ENCODE peak calls at places on chromosomes 1 and 21, in four cellular contexts. G is stomach, K is ovary, Q is HCT116. F is an unnamed sample.

GRCh38 chr21:37047079-37047478 is 25.8 kb downstream of the PIGP start:
- DNase-seq in G (peak; percentile 30), K (no peak), Q (no peak), F (no peak)

GRCh38 chr1:91564888-91565700 is 64.4 kb downstream of the CDC7 start:
- DNase-seq in G (no peak), K (no peak), Q (no peak), F (no peak)

GRCh38 chr1:43975249-43975961 is 645 bp downstream of the ATP6V0B start:
- DNase-seq in G (peak; percentile 74), K (peak; percentile 66), Q (no peak), F (no peak)

GRCh38 chr1:231931846-231932454 is 305.4 kb downstream of the DISC1 start:
- DNase-seq in G (no peak), K (no peak), Q (peak; percentile 21), F (no peak)

GRCh38 chr1:40308036-40308727 is 8.9 kb downstream of the COL9A2 start:
- DNase-seq in G (peak; percentile 62), K (peak; percentile 61), Q (no peak), F (no peak)

GRCh38 chr1:208241541-208241940 is 2.6 kb downstream of the PLXNA2 start:
- DNase-seq in G (no peak), K (no peak), Q (no peak), F (no peak)

GRCh38 chr1:97192872-97193572 is 471.4 kb downstream of the PTBP2 start:
- DNase-seq in G (peak; percentile 55), K (no peak), Q (peak; percentile 42), F (peak; percentile 31)

GRCh38 chr1:45640293-45640692 is 16.4 kb upstream of the CCDC17 start:
- DNase-seq in G (no peak), K (no peak), Q (no peak), F (no peak)

GRCh38 chr1:35386954-35387353 is 118.4 kb downstream of the ZMYM4 start:
- DNase-seq in G (no peak), K (no peak), Q (no peak), F (no peak)

GRCh38 chr1:241985787-241986186 is 13.1 kb downstream of the MAP1LC3C start:
- DNase-seq in G (peak; percentile 30), K (no peak), Q (peak; percentile 38), F (no peak)

GRCh38 chr1:93846929-93847810 is 31.8 kb downstream of the DNTTIP2 start:
- DNase-seq in G (peak; percentile 89), K (peak; percentile 92), Q (peak; percentile 81), F (peak; percentile 53)
- TF ChIP-seq POLR2A in G (no peak), K (peak; percentile 67), Q (peak; percentile 6), F (peak; percentile 26)

GRCh38 chr1:15603050-15603965 is 13.9 kb upstream of the DDI2 start:
- DNase-seq in G (peak; percentile 99), K (peak; percentile 98), Q (no peak), F (peak; percentile 70)
- TF ChIP-seq POLR2A in G (no peak), K (peak; percentile 51), Q (no peak), F (no peak)

GRCh38 chr1:204128964-204129896 is 22.6 kb downstream of the ETNK2 start:
- DNase-seq in G (peak; percentile 78), K (peak; percentile 86), Q (no peak), F (peak; percentile 81)
- TF ChIP-seq POLR2A in G (no peak), K (peak; percentile 11), Q (no peak), F (no peak)

GRCh38 chr1:1022322-1023090 is 2.6 kb downstream of the AGRN start:
- DNase-seq in G (no peak), K (no peak), Q (no peak), F (no peak)

GRCh38 chr1:1023700-1024099 is 3.8 kb downstream of the AGRN start:
- DNase-seq in G (no peak), K (no peak), Q (no peak), F (no peak)

GRCh38 chr1:1021010-1021845 is 1.3 kb downstream of the AGRN start:
- DNase-seq in G (peak; percentile 80), K (peak; percentile 77), Q (no peak), F (peak; percentile 76)

GRCh38 chr1:1020415-1021009 is 592 bp downstream of the AGRN start:
- DNase-seq in G (no peak), K (no peak), Q (no peak), F (no peak)

DNA sequence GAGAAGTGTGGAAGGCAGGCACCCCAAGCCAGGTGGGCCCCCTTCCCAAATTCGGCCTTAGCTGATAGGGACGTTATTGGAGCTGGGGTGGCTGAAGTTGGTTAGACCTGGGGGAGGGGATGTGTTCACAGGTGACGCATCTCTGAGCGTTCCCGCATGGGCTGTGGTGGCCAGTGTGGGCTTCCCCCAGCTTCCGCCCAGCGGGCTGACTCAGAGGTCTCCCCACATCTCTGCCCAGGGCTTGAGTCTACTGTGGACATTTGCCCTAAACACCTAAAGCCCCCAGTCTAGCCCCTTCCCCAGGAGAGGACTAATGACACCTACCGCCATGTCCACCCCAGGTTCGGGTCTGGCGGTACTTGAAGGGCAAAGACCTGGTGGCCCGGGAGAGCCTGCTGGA is 1.9 kb downstream of the AGRN start:
- DNase-seq in G (no peak), K (no peak), Q (no peak), F (peak; percentile 79)
- TF ChIP-seq POLR2A in G (no peak), K (no peak), Q (no peak), F (no peak)

GRCh38 chr1:151061704-151062103 is 1.5 kb downstream of the MLLT11 start:
- DNase-seq in G (no peak), K (no peak), Q (no peak), F (no peak)

GRCh38 chr1:151059342-151060240 is at the start of gene CDC42SE1:
- DNase-seq in G (peak; percentile 83), K (peak; percentile 90), Q (peak; percentile 51), F (peak; percentile 94)

GRCh38 chr1:151061012-151061401 is 810 bp downstream of the MLLT11 start:
- DNase-seq in G (no peak), K (no peak), Q (no peak), F (no peak)

GRCh38 chr1:151058682-151059341 is 610 bp downstream of the CDC42SE1 start:
- DNase-seq in G (peak; percentile 88), K (peak; percentile 58), Q (no peak), F (no peak)

DNA sequence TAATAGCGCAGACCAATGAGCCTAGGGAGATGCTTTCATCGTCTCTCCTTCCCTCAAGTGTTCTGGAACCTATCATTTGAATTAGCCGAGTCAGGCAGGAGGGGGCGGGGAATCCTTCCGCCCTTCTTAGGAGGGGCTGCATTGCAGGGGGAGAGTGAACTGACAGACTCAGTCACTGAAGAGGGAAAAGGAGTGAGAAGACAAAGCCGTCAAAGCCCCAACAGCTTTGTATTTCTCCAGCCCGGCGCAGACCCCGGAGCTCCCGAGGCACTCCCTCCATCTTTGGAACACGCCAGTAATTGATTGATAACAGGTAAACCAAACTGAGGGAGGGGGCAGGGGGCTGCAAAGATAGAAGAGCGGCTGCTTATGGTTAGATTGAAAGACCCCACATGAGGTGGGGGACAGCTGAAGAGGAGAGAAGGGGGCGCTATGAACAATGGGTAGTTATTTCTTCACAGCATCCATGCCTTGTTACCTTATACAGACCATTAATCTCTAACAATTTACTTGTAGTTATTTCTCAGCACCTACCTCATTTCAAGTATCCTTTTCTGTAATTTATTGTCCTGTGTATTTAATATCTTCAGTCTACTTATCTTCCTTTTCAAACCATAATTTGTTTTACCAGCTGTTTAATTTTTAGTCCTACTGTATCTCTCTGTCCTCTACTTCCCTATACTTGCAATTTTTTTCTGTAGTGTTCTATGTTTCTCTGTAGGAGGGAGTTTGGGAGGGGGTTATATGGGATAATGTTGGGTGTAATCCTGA is at the start of gene MLLT11:
- DNase-seq in G (no peak), K (peak; percentile 63), Q (no peak), F (peak; percentile 54)
- TF ChIP-seq POLR2A in G (peak; percentile 8), K (no peak), Q (no peak), F (peak; percentile 58)